ENCODE peak calls at places on chromosome 12, in six cellular contexts. S is NCI-H1092 treated with DMSO at 0.1 percent for 48 hours; Q is CD8-positive, alpha-beta memory T cell; R is choroid plexus epithelial cell; I is T-cell; P is HS-27A. N is an unnamed sample.

GRCh38 chr12:75792687-75793086 is 238.9 kb downstream of the PHLDA1 start:
- DNase-seq in S (no peak), Q (no peak), R (no peak), I (no peak), P (no peak), N (no peak)

GRCh38 chr12:112447106-112447505 is 28.4 kb downstream of the PTPN11 start:
- DNase-seq in S (no peak), Q (no peak), R (no peak), I (no peak), P (no peak), N (no peak)

GRCh38 chr12:128387811-128388422 is 120.9 kb downstream of the TMEM132C start:
- DNase-seq in S (peak; percentile 58), Q (peak; percentile 19), R (no peak), I (no peak), P (no peak), N (no peak)

GRCh38 chr12:96146747-96147146 is 47.4 kb upstream of the ELK3 start:
- DNase-seq in S (no peak), Q (no peak), R (no peak), I (no peak), P (no peak), N (no peak)

GRCh38 chr12:71164166-71164876 is 6.5 kb upstream of the TSPAN8 start:
- DNase-seq in S (no peak), Q (no peak), R (no peak), I (no peak), P (no peak), N (no peak)

GRCh38 chr12:67986632-67987031 is 2.6 kb upstream of the IFNG-AS1 start:
- DNase-seq in S (no peak), Q (no peak), R (no peak), I (no peak), P (no peak), N (no peak)

GRCh38 chr12:49219417-49220026 is 30.6 kb upstream of the TUBA1A start:
- DNase-seq in S (no peak), Q (no peak), R (no peak), I (no peak), P (no peak), N (no peak)

GRCh38 chr12:24039113-24039525 is 89.6 kb upstream of the SOX5 start:
- DNase-seq in S (no peak), Q (no peak), R (peak; percentile 97), I (no peak), P (no peak), N (no peak)

GRCh38 chr12:118271199-118271598 is 101.5 kb downstream of the TAOK3 start:
- DNase-seq in S (no peak), Q (no peak), R (no peak), I (no peak), P (no peak), N (no peak)

GRCh38 chr12:88562846-88563582 is 17.3 kb downstream of the KITLG start:
- DNase-seq in S (no peak), Q (no peak), R (peak; percentile 37), I (no peak), P (no peak), N (no peak)

GRCh38 chr12:27176765-27177164 is 67.3 kb upstream of the STK38L start:
- DNase-seq in S (no peak), Q (no peak), R (peak; percentile 80), I (no peak), P (peak; percentile 50), N (no peak)

GRCh38 chr12:77130193-77130592 is 64.8 kb upstream of the E2F7 start:
- DNase-seq in S (no peak), Q (no peak), R (peak; percentile 48), I (no peak), P (no peak), N (no peak)

GRCh38 chr12:79998554-79998953 is 63.7 kb upstream of the PPP1R12A start:
- DNase-seq in S (no peak), Q (no peak), R (no peak), I (no peak), P (no peak), N (no peak)

GRCh38 chr12:10632226-10632625 is 18.8 kb upstream of the MAGOHB start:
- DNase-seq in S (no peak), Q (no peak), R (peak; percentile 19), I (no peak), P (no peak), N (no peak)

GRCh38 chr12:46710125-46710743 is 115.6 kb downstream of the SLC38A4 start:
- DNase-seq in S (no peak), Q (no peak), R (no peak), I (no peak), P (no peak), N (no peak)

N was measured in activated naive CD8-positive, alpha-beta T cell treated with anti-CD3 and anti-CD28 coated beads, Interleukin-2, amount 50 U/mL, for 16 hours.